ENCODE peak calls at places on chromosomes 13 and 19, in four cellular contexts. D is K562, R is A549, N is HepG2. O is an unnamed sample.

GRCh38 chr13:79767126-79767525 is 286.2 kb downstream of the NDFIP2 start:
- DNase-seq in D (no peak), N (no peak), R (no peak), O (no peak)

GRCh38 chr13:38415233-38415632 is 65.6 kb downstream of the UFM1 start:
- DNase-seq in N (no peak), D (peak), R (no peak), O (no peak)

GRCh38 chr13:21435710-21436151 is 23.4 kb downstream of the ZDHHC20 start:
- DNase-seq in N (peak), D (peak), R (peak), O (no peak)

GRCh38 chr13:106570354-106570822 is 2.5 kb upstream of the ARGLU1 start:
- DNase-seq in D (peak), R (peak), N (no peak), O (peak)

GRCh38 chr13:88919970-88920628 is 1248.9 kb downstream of the SLITRK5 start:
- DNase-seq in R (no peak), D (no peak), N (no peak), O (no peak)

GRCh38 chr19:19444694-19445155 is 39.2 kb downstream of the GATAD2A start:
- DNase-seq in D (peak), R (no peak), N (no peak), O (no peak)

GRCh38 chr19:10508707-10509106 is 5.6 kb upstream of the KEAP1 start:
- DNase-seq in D (no peak), R (no peak), N (no peak), O (no peak)

GRCh38 chr13:72125561-72125960 is 258.6 kb upstream of the DACH1 start:
- DNase-seq in D (no peak), N (no peak), R (no peak), O (no peak)

DNA sequence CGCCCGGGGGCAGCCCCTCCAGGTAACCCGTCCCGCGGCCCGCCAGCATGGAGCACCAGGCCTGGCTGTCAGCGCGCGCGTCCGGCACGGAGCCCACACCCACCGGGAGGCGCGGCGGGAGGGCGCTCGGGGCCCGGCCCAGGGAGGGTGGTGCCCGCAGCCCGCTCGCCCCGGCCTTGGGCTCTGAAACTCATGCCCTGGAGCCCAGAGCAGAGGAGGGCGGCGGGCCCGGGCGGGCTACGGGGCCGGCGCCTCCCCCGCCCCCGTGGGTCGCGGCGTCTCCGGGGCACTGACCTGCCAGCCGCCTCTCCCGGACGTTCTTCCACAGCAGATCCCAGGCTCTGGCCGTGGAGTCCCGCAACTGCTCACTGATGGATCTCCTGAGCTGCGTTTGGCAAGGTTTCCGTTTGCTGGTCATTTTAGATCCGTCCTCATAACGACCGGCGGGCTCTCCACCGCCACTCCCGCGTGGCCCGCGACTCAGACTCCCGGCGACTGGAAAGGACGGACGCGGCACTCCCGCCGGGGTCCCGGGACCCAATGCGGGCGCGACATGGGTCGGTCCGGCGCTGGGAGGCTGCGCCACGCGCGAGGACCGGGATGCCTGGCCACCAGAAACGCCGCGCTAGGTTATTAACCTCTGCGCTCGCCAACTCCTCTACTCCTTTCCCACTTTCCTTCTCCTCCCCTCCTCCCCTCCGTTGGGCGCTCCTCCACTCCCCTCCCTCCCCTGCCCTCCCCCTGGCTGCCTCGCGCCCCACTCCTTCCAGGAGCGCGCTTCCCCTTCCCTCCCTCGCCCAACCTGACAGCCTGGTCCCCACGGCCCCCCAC is 64.7 kb upstream of the STARD13 start:
- DNase-seq in R (peak), N (no peak), D (no peak), O (peak)
- TF ChIP-seq HMGXB4 in R (no peak), N (no peak), D (no peak), O (no peak)

GRCh38 chr13:112968380-112968909 is 569 bp upstream of the MCF2L start:
- DNase-seq in R (peak), D (no peak), N (no peak), O (no peak)
- TF ChIP-seq HMGXB4 in R (no peak), D (no peak), N (no peak), O (peak)

GRCh38 chr19:21127001-21127400 is 14.8 kb upstream of the ZNF431 start:
- DNase-seq in N (no peak), D (peak), R (no peak), O (no peak)
- TF ChIP-seq HMGXB4 in N (no peak), D (no peak), R (no peak), O (no peak)

GRCh38 chr13:99357920-99358319 is 50.7 kb upstream of the GPR183 start:
- DNase-seq in R (no peak), D (no peak), N (no peak), O (no peak)
- TF ChIP-seq HMGXB4 in R (no peak), D (no peak), N (no peak), O (no peak)

DNA sequence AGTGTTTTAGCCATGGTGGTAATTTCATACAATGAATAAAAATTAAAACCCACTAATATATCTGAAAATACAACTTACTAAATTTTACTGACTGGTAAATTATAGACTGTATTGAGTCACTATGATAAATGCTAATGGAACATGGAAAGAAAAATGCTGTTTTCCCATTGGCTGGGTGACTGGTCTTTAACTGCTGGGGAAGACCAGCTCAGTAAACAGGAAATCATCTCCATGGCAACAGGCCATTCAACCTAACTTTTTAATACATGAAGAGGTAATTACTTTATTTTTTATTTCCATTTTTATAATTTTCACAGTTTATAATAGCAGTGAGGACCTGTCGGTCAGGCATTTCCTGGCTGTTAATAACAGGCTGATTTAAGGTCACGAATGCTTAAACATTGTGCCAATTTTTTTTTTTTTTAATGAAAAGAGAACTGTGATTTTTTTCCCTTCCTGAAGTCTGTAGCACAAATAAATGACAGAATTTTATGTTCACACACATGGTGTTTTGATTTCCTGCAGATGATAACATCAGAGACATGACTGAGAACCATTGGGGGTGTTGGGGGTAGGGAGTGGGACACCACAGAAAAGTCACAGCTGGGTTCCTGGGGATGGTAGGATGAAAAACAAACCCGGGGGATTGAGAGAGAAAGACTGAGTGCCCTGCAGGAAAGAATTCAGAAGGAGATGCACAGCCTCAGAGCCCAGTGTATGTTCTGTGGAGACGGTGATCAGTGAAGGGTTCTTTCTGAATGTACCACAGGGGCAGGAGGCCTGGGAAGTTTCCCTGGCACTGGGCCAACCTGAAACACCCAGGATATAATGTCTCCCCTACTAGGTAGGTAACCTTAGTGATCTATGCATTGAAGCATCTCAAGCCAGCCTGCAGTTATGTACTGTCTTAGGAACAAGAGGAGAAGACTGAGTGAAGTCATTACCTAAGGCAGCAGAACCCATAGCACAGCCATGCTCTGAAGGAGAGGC is 297.1 kb downstream of the COG6 start:
- DNase-seq in N (no peak), D (no peak), R (no peak), O (no peak)
- TF ChIP-seq HMGXB4 in N (no peak), D (no peak), R (no peak), O (no peak)